ENCODE peak calls at places on chromosome 22, in five cellular contexts. N is COR-L47; C is activated CD8-positive, alpha-beta memory T cell treated with anti-CD3 and anti-CD28 coated beads for 48 hours; Z is activated effector memory CD4-positive, alpha-beta T cell treated with Interleukin-2 at 50 U/mL for 16 hours; G is stimulated activated CD8-positive, alpha-beta memory T cell treated with anti-CD3 and anti-CD28 coated beads, Interleukin-15, amount 100 ng/mL, for 48 hours. O is an unnamed sample.

GRCh38 chr22:29330753-29331152 is 15.3 kb upstream of the RASL10A start:
- DNase-seq in N (no peak), C (no peak), G (no peak), Z (no peak), O (peak; percentile 71)

GRCh38 chr22:21832291-21833290 is 34.9 kb downstream of the MAPK1 start:
- DNase-seq in Z (no peak), G (no peak), N (no peak), C (no peak), O (no peak)

GRCh38 chr22:41862160-41862529 is 29.2 kb downstream of the SREBF2 start:
- DNase-seq in C (no peak), Z (peak; percentile 21), N (no peak), G (peak; percentile 34), O (no peak)

GRCh38 chr22:25566812-25567211 is 2.3 kb downstream of the GRK3 start:
- DNase-seq in G (no peak), C (no peak), Z (no peak), N (no peak), O (no peak)

GRCh38 chr22:31897842-31898241 is 46.5 kb upstream of the YWHAH start:
- DNase-seq in N (no peak), G (no peak), C (no peak), Z (no peak), O (no peak)

GRCh38 chr22:39520874-39521857 is 804 bp downstream of the ATF4 start:
- DNase-seq in C (peak; percentile 52), Z (peak; percentile 53), N (peak; percentile 69), G (peak; percentile 67), O (peak; percentile 88)

GRCh38 chr22:40263191-40263590 is 83.1 kb upstream of the ADSL start:
- DNase-seq in G (no peak), N (no peak), C (no peak), Z (no peak), O (peak; percentile 71)

GRCh38 chr22:24434472-24435322 is 7.3 kb downstream of the ADORA2A start:
- DNase-seq in N (no peak), C (peak; percentile 76), Z (peak; percentile 57), G (peak; percentile 71), O (no peak)

GRCh38 chr22:26777402-26777801 is 120.0 kb downstream of the MIAT start:
- DNase-seq in Z (no peak), C (no peak), N (no peak), G (no peak), O (no peak)

GRCh38 chr22:38214248-38215056 is 12.7 kb downstream of the MAFF start:
- DNase-seq in Z (peak; percentile 68), G (peak; percentile 54), N (no peak), C (no peak), O (peak; percentile 81)

GRCh38 chr22:45686004-45686403 is 14.4 kb downstream of the ATXN10 start:
- DNase-seq in C (no peak), G (no peak), Z (no peak), N (no peak), O (no peak)

GRCh38 chr22:21646608-21647590 is 4.8 kb downstream of the SDF2L1 start:
- DNase-seq in G (peak; percentile 55), C (peak; percentile 46), Z (peak; percentile 66), N (peak; percentile 74), O (peak; percentile 76)

GRCh38 chr22:29517215-29517908 is 36.2 kb downstream of the THOC5 start:
- DNase-seq in G (no peak), Z (no peak), C (no peak), N (peak; percentile 2), O (peak; percentile 26)

GRCh38 chr22:21972293-21972779 is 10.3 kb downstream of the TOP3B start:
- DNase-seq in Z (no peak), G (no peak), N (no peak), C (peak; percentile 12), O (no peak)

O was measured in left cardiac atrium.